ENCODE peak calls at places on chromosomes 16 and 17, in nine cellular contexts. C is AG09309, M is mesothelial cell of epicardium, G is cardiac fibroblast, T is colonic mucosa, X is endothelial cell, Z is Calu3, W is thoracic aorta, P is dorsolateral prefrontal cortex. Y is an unnamed sample.

GRCh38 chr16:84194470-84195200 is 3.7 kb downstream of the ADAD2 start:
- DNase-seq in M (no peak), Z (no peak), T (no peak), G (no peak), X (no peak), C (no peak), W (no peak), P (no peak), Y (peak; percentile 57)

GRCh38 chr17:29283496-29283895 is 10.5 kb downstream of the NUFIP2 start:
- DNase-seq in M (no peak), T (no peak), Z (no peak), W (no peak), G (no peak), P (no peak), C (no peak), X (no peak), Y (no peak)

GRCh38 chr17:1180958-1181768 is 1.4 kb upstream of the ABR start:
- DNase-seq in Z (no peak), G (no peak), P (peak; percentile 89), X (no peak), M (no peak), W (no peak), C (no peak), T (no peak), Y (peak; percentile 83)

GRCh38 chr16:30395155-30395991 is at the start of gene ZNF48:
- DNase-seq in C (no peak), X (peak; percentile 80), P (peak; percentile 93), Z (peak; percentile 93), W (no peak), M (peak; percentile 64), G (peak; percentile 95), T (peak; percentile 72), Y (peak; percentile 87)

GRCh38 chr17:75839942-75840778 is 4.0 kb downstream of the UNC13D start:
- DNase-seq in Z (no peak), X (no peak), C (no peak), M (no peak), W (no peak), P (no peak), T (no peak), G (no peak), Y (no peak)

GRCh38 chr16:88686062-88686438 is 257 bp downstream of the SNAI3 start:
- DNase-seq in W (no peak), G (no peak), P (no peak), X (peak; percentile 11), C (no peak), T (no peak), M (no peak), Z (no peak), Y (peak; percentile 60)

GRCh38 chr16:16092925-16093624 is 130.2 kb downstream of the ABCC6 start:
- DNase-seq in P (no peak), Z (no peak), W (no peak), G (peak; percentile 76), T (no peak), C (no peak), M (no peak), X (no peak), Y (no peak)

GRCh38 chr16:51500306-51500705 is 349.2 kb upstream of the SALL1 start:
- DNase-seq in W (no peak), M (no peak), P (no peak), T (no peak), G (peak; percentile 6), C (no peak), Z (no peak), X (no peak), Y (no peak)

GRCh38 chr16:16915771-16916170 is 536.8 kb downstream of the NPIPA7 start:
- DNase-seq in W (no peak), T (no peak), P (no peak), C (no peak), Z (no peak), X (no peak), M (no peak), G (no peak), Y (no peak)

GRCh38 chr16:19173649-19174383 is 5.8 kb downstream of the SYT17 start:
- DNase-seq in G (no peak), M (no peak), P (peak; percentile 49), T (no peak), X (no peak), W (no peak), Z (no peak), C (no peak), Y (no peak)
- TF ChIP-seq CTCF in G (no peak), M (no peak), P (no peak), T (no peak), X (no peak), W (no peak), Z (no peak), C (no peak), Y (no peak)

GRCh38 chr16:48157302-48157701 is 1.5 kb upstream of the ABCC12 start:
- DNase-seq in M (no peak), P (no peak), C (no peak), X (no peak), G (no peak), W (no peak), T (no peak), Z (no peak), Y (no peak)
- TF ChIP-seq CTCF in M (no peak), P (no peak), C (no peak), X (no peak), G (no peak), W (no peak), T (no peak), Z (no peak), Y (no peak)

GRCh38 chr17:41797377-41797776 is 10.9 kb upstream of the JUP start:
- DNase-seq in P (no peak), M (no peak), C (no peak), G (no peak), T (no peak), Z (no peak), W (no peak), X (no peak), Y (no peak)

GRCh38 chr17:41792835-41793748 is 6.6 kb upstream of the JUP start:
- DNase-seq in G (peak; percentile 90), M (no peak), Z (peak; percentile 97), P (no peak), T (peak; percentile 86), C (no peak), X (no peak), W (no peak), Y (no peak)

GRCh38 chr17:41796066-41796895 is 9.8 kb upstream of the JUP start:
- DNase-seq in G (no peak), X (no peak), M (no peak), T (no peak), C (no peak), W (no peak), P (no peak), Z (no peak), Y (no peak)

GRCh38 chr17:41794603-41794975 is 8.1 kb upstream of the JUP start:
- DNase-seq in C (no peak), M (no peak), W (no peak), X (no peak), Z (no peak), G (no peak), T (no peak), P (no peak), Y (no peak)

DNA sequence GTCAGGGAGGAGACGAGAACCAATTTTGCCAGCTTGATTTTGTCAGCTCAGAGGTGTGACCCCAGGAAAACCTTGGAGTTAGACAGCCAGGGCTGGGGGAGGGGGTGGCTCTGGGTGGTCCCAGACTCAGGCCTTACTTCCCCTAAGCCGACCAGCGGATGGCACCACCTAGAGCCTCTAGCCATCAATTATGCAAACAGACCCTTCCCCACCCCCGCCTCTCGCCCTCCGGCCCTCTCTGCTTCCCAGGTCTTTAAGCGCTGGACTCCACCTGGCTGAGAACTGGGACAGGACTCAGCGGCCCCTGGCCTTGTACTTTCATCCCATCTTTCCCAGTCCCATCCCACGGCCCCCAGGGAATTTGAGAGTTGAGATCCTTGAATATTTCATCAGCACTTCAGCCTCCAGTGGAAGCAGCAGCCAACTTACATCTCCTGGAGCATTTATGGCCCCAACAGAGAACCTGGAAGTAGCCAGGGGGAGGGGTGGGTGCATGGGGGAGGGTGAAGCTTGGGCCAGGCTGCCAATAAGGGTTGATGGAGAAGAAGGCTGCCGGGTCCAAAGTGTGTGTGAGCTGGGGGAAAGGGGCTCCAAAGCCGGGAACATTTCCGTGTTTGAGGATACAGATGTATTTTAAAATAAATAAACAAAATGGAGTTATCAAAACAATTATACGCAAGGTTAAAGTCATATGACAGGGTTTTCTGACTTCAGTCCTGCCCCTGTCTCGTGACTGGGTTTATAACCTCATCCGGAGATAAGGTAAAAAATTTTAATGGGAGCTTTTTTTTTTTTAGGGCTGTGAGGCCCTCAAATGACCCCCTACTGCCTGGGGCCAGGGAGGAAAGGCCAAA is 7.5 kb upstream of the JUP start:
- DNase-seq in W (no peak), M (no peak), T (peak; percentile 62), C (no peak), X (no peak), Z (no peak), P (no peak), G (peak; percentile 70), Y (no peak)
- TF ChIP-seq CTCF in W (no peak), M (no peak), T (no peak), C (no peak), X (no peak), Z (no peak), P (no peak), G (no peak), Y (no peak)

GRCh38 chr16:49590166-49590871 is 216.7 kb downstream of the C16orf78 start:
- DNase-seq in T (no peak), G (no peak), W (no peak), P (peak; percentile 35), Z (no peak), M (no peak), C (no peak), X (no peak), Y (no peak)

GRCh38 chr16:49592507-49593422 is 219.2 kb downstream of the C16orf78 start:
- DNase-seq in P (peak; percentile 32), Z (peak; percentile 43), X (peak; percentile 49), T (no peak), M (no peak), C (no peak), W (no peak), G (peak; percentile 43), Y (peak; percentile 74)

GRCh38 chr16:49594706-49595534 is 221.3 kb downstream of the C16orf78 start:
- DNase-seq in X (no peak), T (no peak), Z (no peak), W (no peak), M (no peak), C (no peak), P (peak; percentile 11), G (no peak), Y (no peak)

GRCh38 chr16:49596119-49596518 is 222.5 kb downstream of the C16orf78 start:
- DNase-seq in W (no peak), G (peak; percentile 56), C (no peak), M (no peak), Z (no peak), T (no peak), X (no peak), P (peak; percentile 15), Y (no peak)

DNA sequence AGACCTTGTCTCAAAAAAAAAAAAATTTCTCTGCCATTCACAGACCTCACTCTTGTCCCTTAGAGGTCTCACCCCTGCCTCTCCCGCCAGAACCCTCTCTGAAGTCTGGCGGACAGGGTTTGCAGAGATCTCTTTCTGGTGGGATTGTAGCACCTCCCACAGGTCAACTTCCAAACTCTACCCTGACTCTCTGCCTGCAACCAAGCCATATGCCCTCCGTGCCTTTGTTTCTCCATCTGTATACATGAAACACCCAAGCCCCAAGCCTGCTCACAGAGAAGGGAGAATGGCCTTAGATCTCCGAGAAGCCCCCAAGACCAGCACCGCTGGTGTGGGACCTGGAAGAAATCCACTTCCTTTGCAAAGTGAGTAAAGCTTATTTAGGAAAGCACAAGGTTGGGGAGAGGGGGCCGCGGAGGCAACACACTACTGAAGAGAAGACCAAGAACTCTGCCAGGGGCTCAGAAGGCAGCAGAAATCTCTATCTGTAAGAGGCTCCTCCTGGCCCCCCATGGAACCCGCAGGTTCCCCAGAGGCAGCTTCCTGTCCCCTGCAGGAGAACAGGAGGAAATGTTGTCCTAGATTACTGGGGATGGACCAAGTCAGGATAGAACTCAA is 219.9 kb downstream of the C16orf78 start:
- DNase-seq in C (no peak), T (no peak), Z (no peak), W (no peak), G (no peak), P (peak; percentile 26), M (no peak), X (no peak), Y (no peak)
- TF ChIP-seq CTCF in C (no peak), T (no peak), Z (no peak), W (no peak), G (no peak), P (no peak), M (no peak), X (no peak), Y (no peak)